ENCODE peak calls at places on chromosomes 16 and 17, in five cellular contexts. M is fibroblast of pulmonary artery, R is neural crest cell, P is MM.1S, V is A549. B is an unnamed sample.

GRCh38 chr16:55035037-55035436 is 104.4 kb downstream of the IRX5 start:
- DNase-seq in M (no peak), R (peak; percentile 65), P (no peak), V (peak; percentile 37), B (peak; percentile 76)

GRCh38 chr16:68035227-68035626 is 12.1 kb downstream of the DUS2 start:
- DNase-seq in M (no peak), R (no peak), P (no peak), V (no peak), B (no peak)

GRCh38 chr16:11836653-11837244 is 14.6 kb downstream of the RSL1D1 start:
- DNase-seq in M (peak; percentile 68), R (no peak), P (no peak), V (peak; percentile 16), B (no peak)

GRCh38 chr17:70422862-70423261 is 253.5 kb downstream of the KCNJ2 start:
- DNase-seq in M (no peak), R (no peak), P (no peak), V (no peak), B (no peak)

GRCh38 chr17:37026534-37026875 is 77.8 kb downstream of the AATF start:
- DNase-seq in M (no peak), R (no peak), P (no peak), V (no peak), B (no peak)

GRCh38 chr16:87490091-87490798 is 2.6 kb downstream of the ZCCHC14 start:
- DNase-seq in M (peak; percentile 19), R (no peak), P (no peak), V (no peak), B (no peak)

GRCh38 chr16:62665269-62665668 is 629.0 kb upstream of the CDH8 start:
- DNase-seq in M (no peak), R (peak; percentile 3), P (no peak), V (no peak), B (no peak)

GRCh38 chr16:23282508-23282907 is 19.6 kb upstream of the SCNN1B start:
- DNase-seq in M (no peak), R (no peak), P (no peak), V (no peak), B (no peak)

GRCh38 chr16:17827313-17827712 is 356.6 kb upstream of the XYLT1 start:
- DNase-seq in M (peak; percentile 3), R (no peak), P (no peak), V (no peak), B (no peak)

GRCh38 chr17:65360961-65361552 is 200.4 kb downstream of the AXIN2 start:
- DNase-seq in M (no peak), R (no peak), P (no peak), V (no peak), B (no peak)

GRCh38 chr16:9077001-9077809 is 14.2 kb upstream of the HAPSTR1 start:
- DNase-seq in M (no peak), R (no peak), P (peak; percentile 76), V (peak; percentile 79), B (no peak)

GRCh38 chr17:42748906-42749798 is 4.3 kb upstream of the EZH1 start:
- DNase-seq in M (no peak), R (no peak), P (no peak), V (no peak), B (no peak)

GRCh38 chr17:79249945-79250521 is 175.4 kb downstream of the ENGASE start:
- DNase-seq in M (no peak), R (no peak), P (no peak), V (no peak), B (no peak)

GRCh38 chr17:82001657-82002056 is 21.0 kb downstream of the CENPX start:
- DNase-seq in M (no peak), R (no peak), P (no peak), V (no peak), B (no peak)

GRCh38 chr17:27256225-27257030 is 37.5 kb upstream of the WSB1 start:
- DNase-seq in M (peak; percentile 94), R (no peak), P (no peak), V (peak; percentile 84), B (no peak)

GRCh38 chr17:7688808-7689316 is 585 bp downstream of the WRAP53 start:
- DNase-seq in M (no peak), R (no peak), P (no peak), V (no peak), B (peak; percentile 15)

GRCh38 chr17:31917065-31917529 is 15.6 kb upstream of the UTP6 start:
- DNase-seq in M (no peak), R (no peak), P (no peak), V (no peak), B (no peak)

GRCh38 chr17:82120148-82120547 is 22.1 kb upstream of the FASN start:
- DNase-seq in M (peak; percentile 31), R (no peak), P (no peak), V (no peak), B (no peak)

GRCh38 chr17:28173801-28174200 is 131.3 kb downstream of the NLK start:
- DNase-seq in M (peak; percentile 56), R (no peak), P (no peak), V (no peak), B (no peak)

GRCh38 chr17:28811594-28812135 is 30.9 kb downstream of the FAM222B start:
- DNase-seq in M (peak; percentile 34), R (no peak), P (peak; percentile 8), V (peak; percentile 59), B (no peak)

GRCh38 chr16:3771513-3771912 is 54.2 kb upstream of the TRAP1 start:
- DNase-seq in M (no peak), R (no peak), P (no peak), V (peak; percentile 40), B (no peak)

GRCh38 chr17:10754109-10754508 is 24.3 kb upstream of the TMEM220 start:
- DNase-seq in M (peak; percentile 33), R (peak; percentile 34), P (peak; percentile 14), V (peak; percentile 80), B (peak; percentile 37)

GRCh38 chr17:30248786-30249185 is 13.3 kb upstream of the SLC6A4 start:
- DNase-seq in M (peak; percentile 50), R (no peak), P (no peak), V (no peak), B (no peak)

GRCh38 chr17:42660692-42661345 is 1.7 kb downstream of the TUBG2 start:
- DNase-seq in M (peak; percentile 58), R (no peak), P (no peak), V (peak; percentile 68), B (no peak)

GRCh38 chr16:56912746-56913703 is 18.9 kb upstream of the HERPUD1 start:
- DNase-seq in M (peak; percentile 67), R (no peak), P (no peak), V (no peak), B (no peak)

GRCh38 chr17:33126086-33126485 is 134.4 kb downstream of the SPACA3 start:
- DNase-seq in M (no peak), R (no peak), P (no peak), V (peak; percentile 51), B (no peak)

GRCh38 chr16:89357055-89357454 is 133.3 kb downstream of the ANKRD11 start:
- DNase-seq in M (no peak), R (no peak), P (no peak), V (no peak), B (no peak)

DNA sequence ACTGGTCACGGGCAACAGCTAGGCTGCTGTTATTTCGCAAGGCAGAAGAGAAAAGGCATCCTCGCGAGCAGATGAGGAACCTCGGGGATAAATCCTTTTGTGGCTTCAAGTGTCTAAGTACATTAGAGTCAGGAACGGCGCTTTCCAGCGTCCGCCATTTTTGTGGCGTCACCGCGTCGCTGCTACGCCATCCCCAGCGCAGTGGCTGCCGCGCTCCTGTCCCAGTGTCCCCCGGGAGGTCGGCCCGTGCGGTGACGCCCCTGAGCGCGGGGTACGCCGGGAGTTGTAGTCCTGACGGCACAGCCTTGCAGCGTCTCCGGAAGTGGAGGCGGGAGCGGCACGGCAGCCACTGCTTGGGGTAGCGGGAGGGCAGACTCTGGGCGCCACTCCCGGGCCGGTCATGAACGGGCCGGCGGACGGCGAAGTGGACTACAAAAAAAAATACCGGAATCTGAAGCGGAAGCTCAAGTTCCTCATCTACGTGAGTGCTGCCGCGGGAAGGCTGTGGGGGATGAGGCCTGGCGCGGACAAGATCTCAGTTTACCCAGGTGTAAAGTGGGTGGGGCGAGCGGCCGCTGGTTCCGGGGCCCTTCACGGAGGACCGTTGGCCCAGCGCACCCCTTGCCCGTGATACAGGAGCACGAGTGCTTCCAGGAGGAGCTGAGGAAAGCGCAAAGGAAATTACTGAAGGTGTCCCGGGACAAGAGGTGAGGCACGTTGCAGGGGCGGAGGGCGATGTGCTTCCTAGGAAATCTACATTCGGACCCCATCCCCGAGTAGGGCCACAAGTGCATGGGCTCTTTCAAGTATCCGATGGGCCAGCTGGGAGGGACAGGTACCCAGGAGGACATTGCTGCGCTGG is at the start of gene INO80E:
- DNase-seq in M (peak; percentile 95), R (peak; percentile 97), P (peak; percentile 98), V (peak; percentile 97), B (peak; percentile 98)
- TF ChIP-seq CTCF in M (no peak), R (no peak), P (no peak), V (no peak), B (no peak)

GRCh38 chr17:63696381-63696961 is 3.5 kb downstream of the LIMD2 start:
- DNase-seq in M (peak; percentile 57), R (no peak), P (peak; percentile 20), V (peak; percentile 71), B (peak; percentile 35)
- TF ChIP-seq CTCF in M (peak; percentile 44), R (peak; percentile 50), P (peak; percentile 25), V (peak; percentile 21), B (peak; percentile 53)

DNA sequence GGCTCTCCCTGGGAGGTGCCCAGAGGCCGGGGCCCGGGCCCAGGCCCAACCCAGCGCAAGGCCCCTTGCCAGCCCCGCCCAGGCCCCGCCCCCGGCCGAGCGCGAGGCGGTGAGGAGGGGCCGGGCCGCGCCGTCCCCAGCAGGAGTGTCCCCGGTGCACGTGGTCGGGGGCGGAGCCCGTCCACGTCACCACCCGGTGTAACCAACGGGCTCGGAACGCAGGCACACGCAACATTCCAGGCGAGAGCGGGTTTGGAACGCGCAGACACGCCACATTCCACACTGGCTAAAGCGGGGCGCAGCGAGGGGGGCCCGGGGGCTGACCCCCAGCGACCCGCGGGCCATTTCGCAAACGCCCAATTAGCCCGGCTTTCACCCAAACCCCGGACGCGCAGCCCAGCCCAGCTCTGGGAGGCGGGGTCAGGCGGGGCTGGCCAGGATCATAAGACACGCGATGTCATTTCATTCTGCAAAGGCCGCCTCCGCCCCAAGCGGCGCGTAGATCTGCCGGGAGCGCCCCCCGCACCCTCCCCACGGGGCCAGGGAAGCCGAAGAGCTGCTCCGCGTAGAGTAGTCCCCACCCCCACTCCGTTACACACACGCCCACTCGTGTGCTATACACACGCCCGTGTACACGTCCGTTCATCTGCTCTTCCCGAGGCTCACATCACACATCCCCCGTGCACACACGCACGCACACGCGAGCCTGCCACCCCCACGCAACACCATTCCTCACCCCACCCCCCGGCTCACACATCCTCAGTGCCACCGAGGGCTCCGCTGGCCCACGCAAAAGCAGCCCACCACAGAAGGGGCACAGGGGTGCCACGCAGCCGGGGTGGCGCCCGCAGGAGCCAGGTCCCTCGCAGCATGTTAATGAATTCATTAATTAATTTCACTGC is 1.0 kb downstream of the MNT start:
- DNase-seq in M (peak; percentile 97), R (peak; percentile 81), P (peak; percentile 97), V (peak; percentile 98), B (peak; percentile 95)
- TF ChIP-seq CTCF in M (no peak), R (no peak), P (no peak), V (no peak), B (no peak)

DNA sequence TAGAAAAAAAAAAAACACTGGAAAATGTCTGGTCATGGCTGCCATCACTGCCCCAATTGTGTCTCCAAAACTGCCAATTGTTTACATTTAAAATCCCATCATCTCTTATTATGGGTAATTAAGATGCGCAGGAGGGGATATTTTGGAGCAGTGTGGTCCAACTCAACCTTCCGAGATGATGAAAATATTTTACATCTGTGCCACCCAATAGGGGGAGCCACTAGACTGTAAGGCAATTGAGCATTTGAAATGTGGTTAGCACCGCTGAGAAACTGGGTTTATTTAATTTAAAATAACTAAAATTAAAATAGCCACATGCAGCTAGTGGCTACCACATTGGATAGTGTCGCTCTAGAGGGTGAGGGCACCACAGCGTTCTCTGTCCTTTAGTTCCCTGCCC is 3.6 kb downstream of the MPO start:
- DNase-seq in M (peak; percentile 14), R (no peak), P (peak; percentile 12), V (peak; percentile 26), B (no peak)
- TF ChIP-seq CTCF in M (peak; percentile 45), R (peak; percentile 61), P (peak; percentile 50), V (peak; percentile 46), B (peak; percentile 30)

GRCh38 chr17:35555695-35556094 is 4.9 kb downstream of the SLFN14 start:
- DNase-seq in M (no peak), R (no peak), P (no peak), V (no peak), B (no peak)
- TF ChIP-seq CTCF in M (peak; percentile 22), R (no peak), P (peak; percentile 23), V (peak; percentile 40), B (no peak)

B was measured in nephron progenitor cell.